ENCODE peak calls at places on chromosomes 16 and 17, in seven cellular contexts. X, H, M, E, P, C and I are unnamed samples.

GRCh38 chr17:50946891-50947843 is 81.0 kb upstream of the TOB1 start:
- DNase-seq in X (peak; percentile 13), H (no peak), M (no peak), E (no peak), P (no peak), C (peak; percentile 62), I (no peak)

GRCh38 chr16:78045865-78046581 is 23.7 kb downstream of the CLEC3A start:
- DNase-seq in X (peak; percentile 41), H (no peak), M (peak; percentile 73), E (no peak), P (peak; percentile 73), C (peak; percentile 36), I (peak; percentile 62)

GRCh38 chr17:8360260-8360659 is 16.2 kb downstream of the KRABD2 start:
- DNase-seq in X (no peak), H (no peak), M (no peak), E (no peak), P (no peak), C (no peak), I (no peak)

GRCh38 chr17:4006165-4006589 is 41.9 kb upstream of the ATP2A3 start:
- DNase-seq in X (no peak), H (no peak), M (no peak), E (no peak), P (no peak), C (no peak), I (no peak)

GRCh38 chr17:10139560-10139959 is 58.8 kb downstream of the GAS7 start:
- DNase-seq in X (no peak), H (no peak), M (no peak), E (no peak), P (no peak), C (no peak), I (no peak)

GRCh38 chr16:53913082-53913870 is 209.3 kb downstream of the FTO start:
- DNase-seq in X (peak; percentile 11), H (peak; percentile 75), M (no peak), E (no peak), P (no peak), C (peak; percentile 18), I (no peak)

GRCh38 chr17:82598256-82599011 is 49.8 kb downstream of the WDR45B start:
- DNase-seq in X (no peak), H (no peak), M (no peak), E (no peak), P (no peak), C (no peak), I (no peak)

GRCh38 chr17:78127240-78127887 is 1.2 kb downstream of the TMC6 start:
- DNase-seq in X (peak; percentile 75), H (no peak), M (peak; percentile 91), E (no peak), P (no peak), C (no peak), I (peak; percentile 60)

GRCh38 chr16:78317871-78318270 is 218.4 kb downstream of the WWOX start:
- DNase-seq in X (no peak), H (no peak), M (no peak), E (no peak), P (no peak), C (no peak), I (no peak)

GRCh38 chr17:14203392-14203791 is 33.3 kb downstream of the CDRT15 start:
- DNase-seq in X (no peak), H (no peak), M (no peak), E (no peak), P (no peak), C (no peak), I (peak; percentile 76)

GRCh38 chr16:84532299-84532724 is 27.9 kb upstream of the MEAK7 start:
- DNase-seq in X (peak; percentile 24), H (peak; percentile 64), M (no peak), E (no peak), P (peak; percentile 87), C (peak; percentile 85), I (no peak)

GRCh38 chr17:75573994-75574393 is 13.6 kb upstream of the MYO15B start:
- DNase-seq in X (no peak), H (no peak), M (no peak), E (no peak), P (no peak), C (no peak), I (no peak)

GRCh38 chr16:48383204-48383876 is 1.9 kb downstream of the SIAH1 start:
- DNase-seq in X (no peak), H (no peak), M (no peak), E (no peak), P (no peak), C (no peak), I (peak; percentile 44)

GRCh38 chr17:64343833-64344637 is 46.6 kb downstream of the PECAM1 start:
- DNase-seq in X (peak; percentile 55), H (peak; percentile 66), M (no peak), E (no peak), P (no peak), C (peak; percentile 64), I (no peak)

GRCh38 chr17:64339516-64340475 is 50.9 kb downstream of the PECAM1 start:
- DNase-seq in X (no peak), H (no peak), M (peak; percentile 46), E (no peak), P (no peak), C (no peak), I (no peak)

GRCh38 chr17:64343071-64343774 is 47.4 kb downstream of the PECAM1 start:
- DNase-seq in X (no peak), H (no peak), M (no peak), E (no peak), P (no peak), C (no peak), I (no peak)

GRCh38 chr17:64341181-64341580 is 49.5 kb downstream of the PECAM1 start:
- DNase-seq in X (no peak), H (no peak), M (no peak), E (no peak), P (no peak), C (no peak), I (no peak)

DNA sequence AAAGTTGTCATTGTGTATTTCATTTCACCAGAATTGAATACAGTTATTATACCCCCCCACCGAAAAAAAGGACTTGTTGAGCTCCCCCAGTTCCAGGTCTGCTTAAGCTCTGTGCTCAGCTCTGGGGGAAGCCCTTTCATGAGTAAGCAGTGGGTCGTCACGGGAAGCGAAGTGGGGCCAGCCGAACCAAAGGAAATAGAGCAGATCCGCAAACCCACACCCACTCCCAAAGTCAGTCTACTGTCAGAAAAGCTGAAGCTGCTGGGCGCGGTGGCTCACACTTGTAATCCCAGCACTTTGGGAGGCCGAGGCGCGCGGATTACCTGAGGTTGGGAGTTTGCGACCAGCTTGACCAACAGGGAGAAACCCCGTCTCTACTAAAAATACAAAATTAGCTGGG is 50.1 kb downstream of the PECAM1 start:
- DNase-seq in X (no peak), H (no peak), M (no peak), E (no peak), P (no peak), C (no peak), I (no peak)
- TF ChIP-seq POLR2A in X (no peak), H (no peak), M (no peak), E (no peak), P (no peak), C (no peak), I (no peak)

DNA sequence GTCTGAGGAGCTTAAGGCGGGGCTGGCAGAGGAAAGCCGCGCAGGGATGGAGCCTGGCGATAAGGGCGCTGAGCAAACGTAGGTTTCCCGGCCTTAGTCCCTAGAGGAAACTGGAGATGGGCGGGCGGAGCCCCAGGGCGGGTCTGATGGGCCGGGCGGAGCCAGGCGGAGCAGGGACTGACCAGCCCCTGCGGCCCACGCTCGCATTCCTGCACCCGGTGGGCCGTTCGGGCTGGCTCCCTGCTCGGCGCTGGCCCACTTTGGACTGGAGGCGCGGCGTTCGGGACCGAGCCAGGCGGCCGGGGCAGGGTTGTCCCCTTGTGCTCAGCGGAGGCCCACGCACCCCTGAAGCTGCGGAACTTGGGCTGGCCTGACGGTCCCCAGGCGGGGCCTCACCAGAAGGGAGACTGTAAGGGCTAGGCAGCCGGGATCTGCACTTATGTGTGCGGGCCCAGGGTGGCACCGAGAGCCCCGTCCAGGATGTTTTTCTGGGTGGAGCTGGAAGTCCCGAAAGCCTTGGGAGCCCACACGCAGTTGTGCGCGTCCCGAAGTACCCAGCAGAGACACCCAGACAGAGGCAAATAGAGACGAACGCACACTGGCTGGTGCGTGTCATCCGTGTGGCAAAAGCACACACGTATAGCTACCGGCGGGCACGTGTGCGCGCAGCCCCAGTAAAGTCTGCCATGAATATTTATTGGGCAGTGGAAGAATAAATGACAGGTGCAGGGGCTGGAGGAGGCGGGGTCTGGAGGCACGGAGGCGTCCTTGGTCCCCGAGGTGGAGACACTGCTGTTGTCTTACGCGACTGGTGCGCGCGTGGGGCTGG is 1.4 kb downstream of the PYDC1 start:
- DNase-seq in X (peak; percentile 66), H (no peak), M (peak; percentile 76), E (no peak), P (peak; percentile 73), C (peak; percentile 65), I (no peak)
- TF ChIP-seq POLR2A in X (no peak), H (no peak), M (no peak), E (no peak), P (no peak), C (peak; percentile 61), I (no peak)

GRCh38 chr16:75073551-75074414 is 42.8 kb downstream of the LDHD start:
- DNase-seq in X (no peak), H (no peak), M (peak; percentile 92), E (no peak), P (no peak), C (no peak), I (no peak)

GRCh38 chr16:75075688-75076268 is 40.8 kb downstream of the LDHD start:
- DNase-seq in X (no peak), H (no peak), M (no peak), E (no peak), P (no peak), C (no peak), I (no peak)

GRCh38 chr16:75074415-75074793 is 42.2 kb downstream of the LDHD start:
- DNase-seq in X (no peak), H (no peak), M (no peak), E (no peak), P (no peak), C (no peak), I (no peak)

GRCh38 chr16:75072239-75072947 is 44.2 kb downstream of the LDHD start:
- DNase-seq in X (no peak), H (no peak), M (peak; percentile 46), E (no peak), P (no peak), C (no peak), I (no peak)

GRCh38 chr16:75074920-75075687 is 41.5 kb downstream of the LDHD start:
- DNase-seq in X (peak; percentile 74), H (peak; percentile 48), M (peak; percentile 99), E (peak; percentile 44), P (no peak), C (no peak), I (peak; percentile 73)
- TF ChIP-seq POLR2A in X (no peak), H (no peak), M (peak; percentile 15), E (no peak), P (no peak), C (no peak), I (peak; percentile 56)

GRCh38 chr17:41782142-41782541 is 4.4 kb downstream of the JUP start:
- DNase-seq in X (no peak), H (no peak), M (no peak), E (no peak), P (no peak), C (no peak), I (no peak)

GRCh38 chr17:41785876-41786226 is 660 bp downstream of the JUP start:
- DNase-seq in X (peak; percentile 88), H (peak; percentile 82), M (peak; percentile 83), E (no peak), P (no peak), C (peak; percentile 71), I (peak; percentile 50)

GRCh38 chr17:41785091-41785875 is 1.2 kb downstream of the JUP start:
- DNase-seq in X (peak; percentile 44), H (no peak), M (peak; percentile 93), E (no peak), P (peak; percentile 89), C (peak; percentile 78), I (no peak)

GRCh38 chr17:41786227-41787020 is at the start of gene JUP:
- DNase-seq in X (peak; percentile 100), H (peak; percentile 100), M (peak; percentile 98), E (peak; percentile 90), P (peak; percentile 100), C (peak; percentile 100), I (peak; percentile 96)

GRCh38 chr17:41784207-41784744 is 2.2 kb downstream of the JUP start:
- DNase-seq in X (peak; percentile 52), H (no peak), M (peak; percentile 97), E (no peak), P (no peak), C (peak; percentile 92), I (peak; percentile 43)
- TF ChIP-seq POLR2A in X (no peak), H (no peak), M (no peak), E (peak; percentile 47), P (no peak), C (no peak), I (no peak)